ENCODE peak calls at places on chromosomes 12 and 14, in nine cellular contexts. V, Z, O, A, N, E, P, X and R are unnamed samples.

GRCh38 chr14:77260631-77261030 is 10.4 kb downstream of the NGB start:
- DNase-seq in V (no peak), Z (no peak), O (no peak), A (no peak), N (no peak), E (no peak), P (no peak), X (no peak), R (no peak)

GRCh38 chr12:38279756-38280155 is 36.8 kb upstream of the ALG10B start:
- DNase-seq in V (no peak), Z (no peak), O (no peak), A (no peak), N (no peak), E (no peak), P (no peak), X (no peak), R (no peak)

GRCh38 chr12:19482551-19483109 is 43.3 kb downstream of the AEBP2 start:
- DNase-seq in V (no peak), Z (no peak), O (peak), A (no peak), N (peak), E (no peak), P (no peak), X (no peak), R (no peak)

GRCh38 chr12:68400231-68400829 is 68.2 kb upstream of the MDM1 start:
- DNase-seq in V (no peak), Z (no peak), O (no peak), A (peak), N (no peak), E (no peak), P (no peak), X (no peak), R (no peak)

GRCh38 chr14:29759521-29760340 is 167.9 kb downstream of the PRKD1 start:
- DNase-seq in V (no peak), Z (no peak), O (no peak), A (no peak), N (no peak), E (no peak), P (no peak), X (no peak), R (no peak)

GRCh38 chr14:93137864-93138263 is 22.1 kb upstream of the ITPK1 start:
- DNase-seq in V (no peak), Z (no peak), O (no peak), A (peak), N (no peak), E (no peak), P (no peak), X (no peak), R (no peak)

GRCh38 chr12:67659296-67659695 is 10.8 kb downstream of the DYRK2 start:
- DNase-seq in V (no peak), Z (no peak), O (no peak), A (no peak), N (no peak), E (no peak), P (no peak), X (no peak), R (no peak)

GRCh38 chr14:102323102-102323501 is 3.6 kb downstream of the ZNF839 start:
- DNase-seq in V (peak), Z (no peak), O (peak), A (peak), N (no peak), E (peak), P (peak), X (peak), R (no peak)

GRCh38 chr14:104247336-104248202 is 109.2 kb downstream of the KIF26A start:
- DNase-seq in V (no peak), Z (peak), O (no peak), A (no peak), N (no peak), E (no peak), P (peak), X (no peak), R (no peak)

GRCh38 chr14:81331229-81332026 is 68.7 kb downstream of the STON2 start:
- DNase-seq in V (no peak), Z (no peak), O (no peak), A (peak), N (no peak), E (no peak), P (no peak), X (no peak), R (no peak)